ENCODE peak calls at places on chromosomes 5 and 9, in four cellular contexts. T, P, R and W are unnamed samples.

GRCh38 chr5:122129332-122129731 is at the start of gene ZNF474:
- DNase-seq in T (no peak), P (no peak), R (peak; percentile 99), W (no peak)

GRCh38 chr9:131395027-131395744 is 1.3 kb downstream of the PRRC2B start:
- DNase-seq in P (peak; percentile 64), R (no peak), T (no peak), W (no peak)

GRCh38 chr5:43036856-43037711 is 3.0 kb downstream of the ANXA2R start:
- DNase-seq in T (no peak), P (peak; percentile 63), R (no peak), W (no peak)

GRCh38 chr5:137264573-137264972 is 234.6 kb downstream of the SPOCK1 start:
- DNase-seq in P (no peak), T (no peak), R (peak; percentile 94), W (no peak)

GRCh38 chr5:122653087-122654017 is 121.5 kb upstream of the SNX2 start:
- DNase-seq in T (no peak), R (no peak), P (no peak), W (no peak)

GRCh38 chr5:180034564-180034963 is 37.0 kb downstream of the RNF130 start:
- DNase-seq in T (no peak), R (peak; percentile 15), P (no peak), W (no peak)

GRCh38 chr5:9829621-9830020 is 199.5 kb upstream of the TAS2R1 start:
- DNase-seq in R (no peak), P (no peak), T (no peak), W (no peak)

GRCh38 chr5:79547429-79547822 is 33.5 kb upstream of the HOMER1 start:
- DNase-seq in T (no peak), P (no peak), R (no peak), W (no peak)

GRCh38 chr5:1385395-1386273 is 40.7 kb upstream of the CLPTM1L start:
- DNase-seq in R (no peak), T (peak; percentile 89), P (peak; percentile 94), W (peak; percentile 74)

GRCh38 chr5:40988761-40989510 is 79.6 kb downstream of the C7 start:
- DNase-seq in R (no peak), T (no peak), P (no peak), W (no peak)

GRCh38 chr5:72474117-72474915 is 32.9 kb downstream of the ZNF366 start:
- DNase-seq in R (no peak), T (no peak), P (no peak), W (no peak)

GRCh38 chr5:118042076-118042475 is 946.3 kb downstream of the DTWD2 start:
- DNase-seq in T (no peak), R (no peak), P (no peak), W (no peak)

GRCh38 chr9:16267336-16268036 is 603.0 kb downstream of the BNC2 start:
- DNase-seq in T (no peak), R (peak; percentile 91), P (no peak), W (no peak)

GRCh38 chr5:51286046-51286445 is 97.2 kb upstream of the ISL1 start:
- DNase-seq in R (no peak), T (no peak), P (no peak), W (no peak)

GRCh38 chr5:129410488-129410887 is 49.6 kb upstream of the ADAMTS19 start:
- DNase-seq in R (no peak), P (no peak), T (no peak), W (no peak)

GRCh38 chr9:128523199-128523925 is 18.8 kb downstream of the GLE1 start:
- DNase-seq in P (peak; percentile 61), T (peak; percentile 62), R (no peak), W (no peak)

GRCh38 chr9:13088734-13089427 is 190.6 kb downstream of the MPDZ start:
- DNase-seq in R (peak; percentile 28), T (no peak), P (peak; percentile 58), W (no peak)

GRCh38 chr5:42571626-42571960 is 148.4 kb downstream of the GHR start:
- DNase-seq in R (no peak), T (no peak), P (no peak), W (no peak)

GRCh38 chr9:114722937-114723620 is 41.1 kb upstream of the TEX48 start:
- DNase-seq in R (no peak), P (peak; percentile 34), T (no peak), W (no peak)

GRCh38 chr5:121975294-121975693 is 13.5 kb downstream of the SRFBP1 start:
- DNase-seq in P (no peak), T (no peak), R (no peak), W (no peak)

GRCh38 chr9:134936762-134937555 is 19.2 kb upstream of the FCN1 start:
- DNase-seq in T (peak; percentile 37), P (peak; percentile 39), R (no peak), W (no peak)

GRCh38 chr5:2096827-2097226 is 214.1 kb upstream of the IRX4 start:
- DNase-seq in R (no peak), T (no peak), P (no peak), W (no peak)